ENCODE peak calls at places on chromosomes 6 and 20, in four cellular contexts. One of them, this sample, is unnamed.

GRCh38 chr6:32081168-32081624 is 27.9 kb downstream of the TNXB start:
- DNase-seq in hypothalamus: no peak
- DNase-seq in amniotic epithelial cell: peak; percentile 78
- DNase-seq in posterior vena cava: peak; percentile 95
- DNase-seq in this sample: no peak

GRCh38 chr20:62360854-62361798 is 6.0 kb downstream of the LAMA5 start:
- DNase-seq in hypothalamus: no peak
- DNase-seq in amniotic epithelial cell: no peak
- DNase-seq in posterior vena cava: no peak
- DNase-seq in this sample: no peak

GRCh38 chr6:139081485-139081884 is 52.9 kb downstream of the ABRACL start:
- DNase-seq in hypothalamus: no peak
- DNase-seq in amniotic epithelial cell: no peak
- DNase-seq in posterior vena cava: no peak
- DNase-seq in this sample: no peak

GRCh38 chr20:36342316-36342715 is 36.2 kb downstream of the DLGAP4 start:
- DNase-seq in hypothalamus: no peak
- DNase-seq in amniotic epithelial cell: no peak
- DNase-seq in posterior vena cava: no peak
- DNase-seq in this sample: no peak

GRCh38 chr6:27188885-27189418 is 58.5 kb upstream of the PRSS16 start:
- DNase-seq in hypothalamus: no peak
- DNase-seq in amniotic epithelial cell: peak; percentile 77
- DNase-seq in posterior vena cava: no peak
- DNase-seq in this sample: no peak

GRCh38 chr6:127384007-127384406 is 40.6 kb upstream of the ECHDC1 start:
- DNase-seq in hypothalamus: no peak
- DNase-seq in amniotic epithelial cell: peak; percentile 31
- DNase-seq in posterior vena cava: no peak
- DNase-seq in this sample: no peak

GRCh38 chr6:95576218-95576617 is 1.1 kb upstream of the MANEA start:
- DNase-seq in hypothalamus: no peak
- DNase-seq in amniotic epithelial cell: no peak
- DNase-seq in posterior vena cava: no peak
- DNase-seq in this sample: no peak

GRCh38 chr6:22575190-22575589 is 5.8 kb downstream of the HDGFL1 start:
- DNase-seq in hypothalamus: no peak
- DNase-seq in amniotic epithelial cell: no peak
- DNase-seq in posterior vena cava: no peak
- DNase-seq in this sample: no peak

GRCh38 chr6:132673376-132674094 is 14.6 kb upstream of the TAAR1 start:
- DNase-seq in hypothalamus: no peak
- DNase-seq in amniotic epithelial cell: no peak
- DNase-seq in posterior vena cava: no peak
- DNase-seq in this sample: no peak

GRCh38 chr20:49685809-49686208 is 27.9 kb downstream of the B4GALT5 start:
- DNase-seq in hypothalamus: no peak
- DNase-seq in amniotic epithelial cell: peak; percentile 80
- DNase-seq in posterior vena cava: no peak
- DNase-seq in this sample: no peak

GRCh38 chr6:12957321-12958051 is 240.9 kb downstream of the PHACTR1 start:
- DNase-seq in hypothalamus: peak; percentile 36
- DNase-seq in amniotic epithelial cell: peak; percentile 81
- DNase-seq in posterior vena cava: peak; percentile 86
- DNase-seq in this sample: peak; percentile 67

GRCh38 chr6:132190815-132191175 is 210.5 kb downstream of the MOXD1 start:
- DNase-seq in hypothalamus: no peak
- DNase-seq in amniotic epithelial cell: peak; percentile 67
- DNase-seq in posterior vena cava: no peak
- DNase-seq in this sample: no peak

GRCh38 chr6:57123111-57123510 is 33.1 kb downstream of the ZNF451 start:
- DNase-seq in hypothalamus: no peak
- DNase-seq in amniotic epithelial cell: no peak
- DNase-seq in posterior vena cava: no peak
- DNase-seq in this sample: no peak

GRCh38 chr6:136823128-136823660 is 802 bp downstream of the PEX7 start:
- DNase-seq in hypothalamus: no peak
- DNase-seq in amniotic epithelial cell: peak; percentile 8
- DNase-seq in posterior vena cava: no peak
- DNase-seq in this sample: no peak

GRCh38 chr6:7101290-7101689 is 6.5 kb upstream of the RREB1 start:
- DNase-seq in hypothalamus: no peak
- DNase-seq in amniotic epithelial cell: no peak
- DNase-seq in posterior vena cava: no peak
- DNase-seq in this sample: no peak

GRCh38 chr6:137372532-137372931 is 121.7 kb downstream of the OLIG3 start:
- DNase-seq in hypothalamus: no peak
- DNase-seq in amniotic epithelial cell: no peak
- DNase-seq in posterior vena cava: no peak
- DNase-seq in this sample: no peak

GRCh38 chr6:11758878-11759277 is 19.7 kb downstream of the ADTRP start:
- DNase-seq in hypothalamus: no peak
- DNase-seq in amniotic epithelial cell: no peak
- DNase-seq in posterior vena cava: no peak
- DNase-seq in this sample: no peak

GRCh38 chr6:134177236-134177635 is 124.8 kb upstream of the SLC2A12 start:
- DNase-seq in hypothalamus: no peak
- DNase-seq in amniotic epithelial cell: no peak
- DNase-seq in posterior vena cava: no peak
- DNase-seq in this sample: no peak

GRCh38 chr6:143301204-143301603 is 149.3 kb downstream of the ADAT2 start:
- DNase-seq in hypothalamus: no peak
- DNase-seq in amniotic epithelial cell: no peak
- DNase-seq in posterior vena cava: no peak
- DNase-seq in this sample: no peak

GRCh38 chr6:36216559-36216958 is 20.0 kb downstream of the BRPF3 start:
- DNase-seq in hypothalamus: no peak
- DNase-seq in amniotic epithelial cell: peak; percentile 52
- DNase-seq in posterior vena cava: no peak
- DNase-seq in this sample: no peak

GRCh38 chr20:8764289-8764962 is 304.5 kb upstream of the PLCB4 start:
- DNase-seq in hypothalamus: no peak
- DNase-seq in amniotic epithelial cell: no peak
- DNase-seq in posterior vena cava: no peak
- DNase-seq in this sample: no peak

GRCh38 chr20:8424986-8425385 is 292.9 kb downstream of the PLCB1 start:
- DNase-seq in hypothalamus: no peak
- DNase-seq in amniotic epithelial cell: no peak
- DNase-seq in posterior vena cava: no peak
- DNase-seq in this sample: no peak

GRCh38 chr20:25197173-25197869 is 1.8 kb downstream of the ENTPD6 start:
- DNase-seq in hypothalamus: no peak
- DNase-seq in amniotic epithelial cell: no peak
- DNase-seq in posterior vena cava: no peak
- DNase-seq in this sample: no peak

GRCh38 chr6:11830105-11830504 is 51.5 kb upstream of the ADTRP start:
- DNase-seq in hypothalamus: no peak
- DNase-seq in amniotic epithelial cell: no peak
- DNase-seq in posterior vena cava: no peak
- DNase-seq in this sample: no peak